ENCODE peak calls at places on chromosomes 4 and X, in six cellular contexts. One of them, this sample, is unnamed.

GRCh38 chrX:48683411-48683982 is at the start of gene WAS:
- DNase-seq in iris pigment epithelial cell: no peak
- DNase-seq in fibroblast of lung: no peak
- DNase-seq in H7: peak; percentile 17
- DNase-seq in DMS79: no peak
- DNase-seq in HT1080: no peak
- DNase-seq in this sample: no peak

GRCh38 chr4:26235500-26235899 is 85.3 kb upstream of the RBPJ start:
- DNase-seq in HT1080: peak; percentile 11
- DNase-seq in fibroblast of lung: peak; percentile 99
- DNase-seq in H7: no peak
- DNase-seq in DMS79: no peak
- DNase-seq in iris pigment epithelial cell: peak; percentile 60
- DNase-seq in this sample: no peak

GRCh38 chr4:111838406-111838930 is 306.8 kb upstream of the FAM241A start:
- DNase-seq in iris pigment epithelial cell: no peak
- DNase-seq in H7: no peak
- DNase-seq in DMS79: no peak
- DNase-seq in fibroblast of lung: no peak
- DNase-seq in HT1080: no peak
- DNase-seq in this sample: no peak

GRCh38 chrX:3252744-3253143 is 93.7 kb downstream of the MXRA5 start:
- DNase-seq in H7: no peak
- DNase-seq in fibroblast of lung: no peak
- DNase-seq in iris pigment epithelial cell: no peak
- DNase-seq in DMS79: no peak
- DNase-seq in HT1080: no peak
- DNase-seq in this sample: no peak

GRCh38 chr4:73916172-73916925 is 47.2 kb downstream of the CXCL1 start:
- DNase-seq in H7: no peak
- DNase-seq in fibroblast of lung: no peak
- DNase-seq in DMS79: no peak
- DNase-seq in HT1080: no peak
- DNase-seq in iris pigment epithelial cell: no peak
- DNase-seq in this sample: no peak

GRCh38 chr4:5710962-5711478 is at the start of gene EVC:
- DNase-seq in H7: peak; percentile 92
- DNase-seq in fibroblast of lung: peak; percentile 81
- DNase-seq in iris pigment epithelial cell: peak; percentile 83
- DNase-seq in HT1080: peak; percentile 72
- DNase-seq in DMS79: no peak
- DNase-seq in this sample: peak; percentile 78

GRCh38 chr4:83618431-83618830 is 82.5 kb downstream of the GPAT3 start:
- DNase-seq in iris pigment epithelial cell: peak; percentile 82
- DNase-seq in fibroblast of lung: peak; percentile 41
- DNase-seq in HT1080: peak; percentile 89
- DNase-seq in DMS79: no peak
- DNase-seq in H7: no peak
- DNase-seq in this sample: peak; percentile 11

GRCh38 chr4:8585186-8585585 is 5.0 kb downstream of the GPR78 start:
- DNase-seq in H7: peak; percentile 88
- DNase-seq in HT1080: no peak
- DNase-seq in fibroblast of lung: no peak
- DNase-seq in DMS79: no peak
- DNase-seq in iris pigment epithelial cell: no peak
- DNase-seq in this sample: no peak

GRCh38 chr4:121139533-121140222 is 24.4 kb downstream of the TNIP3 start:
- DNase-seq in H7: no peak
- DNase-seq in HT1080: peak; percentile 68
- DNase-seq in iris pigment epithelial cell: peak; percentile 91
- DNase-seq in DMS79: no peak
- DNase-seq in fibroblast of lung: peak; percentile 44
- DNase-seq in this sample: no peak

GRCh38 chr4:8083086-8083825 is 75.4 kb downstream of the ABLIM2 start:
- DNase-seq in iris pigment epithelial cell: no peak
- DNase-seq in DMS79: no peak
- DNase-seq in HT1080: no peak
- DNase-seq in fibroblast of lung: no peak
- DNase-seq in H7: no peak
- DNase-seq in this sample: no peak

GRCh38 chr4:110501826-110502225 is 25.9 kb downstream of the ENPEP start:
- DNase-seq in iris pigment epithelial cell: peak; percentile 42
- DNase-seq in fibroblast of lung: peak; percentile 29
- DNase-seq in HT1080: peak; percentile 52
- DNase-seq in DMS79: no peak
- DNase-seq in H7: no peak
- DNase-seq in this sample: no peak

GRCh38 chr4:150072906-150073714 is 5.1 kb upstream of the DCLK2 start:
- DNase-seq in HT1080: peak; percentile 24
- DNase-seq in fibroblast of lung: peak; percentile 95
- DNase-seq in DMS79: no peak
- DNase-seq in H7: no peak
- DNase-seq in iris pigment epithelial cell: peak; percentile 93
- DNase-seq in this sample: no peak

This sample was measured in ELF-1.